ENCODE peak calls at places on chromosomes 16 and 17, in five cellular contexts. V, F, R, L and D are unnamed samples.

GRCh38 chr16:25925466-25925865 is 233.7 kb downstream of the HS3ST4 start:
- DNase-seq in F (no peak), R (no peak), V (no peak), L (no peak), D (no peak)

GRCh38 chr17:17783825-17784598 is 52.8 kb downstream of the SREBF1 start:
- DNase-seq in F (no peak), V (peak; percentile 71), R (no peak), L (no peak), D (no peak)

GRCh38 chr16:25110392-25110947 is 1.1 kb upstream of the LCMT1 start:
- DNase-seq in R (no peak), L (no peak), V (no peak), F (no peak), D (no peak)

GRCh38 chr17:4375039-4375748 is 8.7 kb upstream of the UBE2G1 start:
- DNase-seq in L (no peak), V (no peak), F (no peak), R (no peak), D (no peak)

GRCh38 chr17:42068979-42069378 is 18.6 kb upstream of the C17orf113 start:
- DNase-seq in V (no peak), F (no peak), R (no peak), L (no peak), D (no peak)

GRCh38 chr17:56896968-56897359 is 16.9 kb downstream of the TRIM25 start:
- DNase-seq in L (no peak), F (no peak), R (no peak), V (no peak), D (no peak)

GRCh38 chr17:32998111-32998892 is 6.7 kb downstream of the SPACA3 start:
- DNase-seq in L (peak; percentile 36), R (no peak), V (peak; percentile 86), F (peak; percentile 66), D (peak; percentile 69)

GRCh38 chr16:29877266-29877961 is 14.4 kb upstream of the CDIPT start:
- DNase-seq in L (peak; percentile 92), V (peak; percentile 64), F (peak; percentile 17), R (no peak), D (no peak)

GRCh38 chr17:5508855-5509254 is 22.5 kb downstream of the MIS12 start:
- DNase-seq in R (no peak), V (peak; percentile 38), L (no peak), F (peak; percentile 94), D (no peak)

GRCh38 chr17:41785876-41786226 is 660 bp downstream of the JUP start:
- DNase-seq in R (no peak), L (no peak), V (peak; percentile 35), F (no peak), D (no peak)

GRCh38 chr16:85750827-85751641 is at the start of gene C16orf74:
- DNase-seq in V (peak; percentile 79), R (no peak), L (no peak), F (no peak), D (peak; percentile 79)

GRCh38 chr17:81570896-81571453 is 18.8 kb upstream of the FAAP100 start:
- DNase-seq in V (no peak), F (no peak), R (no peak), L (no peak), D (no peak)

GRCh38 chr16:73086108-73086507 is 38.2 kb upstream of the ZFHX3 start:
- DNase-seq in F (no peak), R (no peak), V (no peak), L (no peak), D (no peak)

GRCh38 chr17:45006927-45007461 is 38.9 kb upstream of the C1QL1 start:
- DNase-seq in R (no peak), F (no peak), L (no peak), V (no peak), D (no peak)

GRCh38 chr16:30379165-30379783 is 3.1 kb downstream of the SEPTIN1 start:
- DNase-seq in R (no peak), L (no peak), V (no peak), F (no peak), D (no peak)

GRCh38 chr16:85220125-85220839 is 108.0 kb upstream of the CIBAR2 start:
- DNase-seq in V (no peak), F (peak; percentile 43), R (no peak), L (no peak), D (no peak)

GRCh38 chr16:67718668-67719047 is 458 bp downstream of the GFOD2 start:
- DNase-seq in R (no peak), V (no peak), L (no peak), F (no peak), D (peak; percentile 39)

GRCh38 chr16:66270333-66270927 is 96.1 kb upstream of the CDH5 start:
- DNase-seq in V (peak; percentile 80), L (peak; percentile 70), F (peak; percentile 55), R (no peak), D (peak; percentile 80)

GRCh38 chr17:62126292-62126691 is 61.2 kb upstream of the MED13 start:
- DNase-seq in F (no peak), L (no peak), V (no peak), R (no peak), D (no peak)

GRCh38 chr17:8125947-8126305 is 2.0 kb upstream of the HES7 start:
- DNase-seq in R (no peak), L (no peak), F (no peak), V (peak; percentile 44), D (no peak)

GRCh38 chr16:31853300-31853699 is 20.3 kb upstream of the ZNF267 start:
- DNase-seq in R (no peak), F (no peak), L (no peak), V (no peak), D (no peak)

GRCh38 chr17:63542942-63543821 is 7.1 kb upstream of the DCAF7 start:
- DNase-seq in L (no peak), V (no peak), F (no peak), R (no peak), D (peak; percentile 1)

GRCh38 chr16:51531271-51531670 is 380.2 kb upstream of the SALL1 start:
- DNase-seq in L (no peak), F (no peak), R (no peak), V (no peak), D (no peak)

GRCh38 chr16:3584412-3584811 is 7.2 kb upstream of the NLRC3 start:
- DNase-seq in R (no peak), V (no peak), F (no peak), L (no peak), D (no peak)

GRCh38 chr16:63315229-63315628 is 1279.0 kb upstream of the CDH8 start:
- DNase-seq in F (no peak), L (no peak), V (no peak), R (no peak), D (peak; percentile 24)

GRCh38 chr17:13885953-13886889 is 183.1 kb upstream of the COX10 start:
- DNase-seq in F (no peak), L (no peak), R (no peak), V (peak; percentile 49), D (no peak)

GRCh38 chr16:81442909-81443687 is 1.5 kb upstream of the CMIP start:
- DNase-seq in L (no peak), F (no peak), V (no peak), R (no peak), D (no peak)

GRCh38 chr17:75661531-75661930 is 5.4 kb downstream of the RECQL5 start:
- DNase-seq in F (no peak), V (no peak), L (no peak), R (no peak), D (no peak)

GRCh38 chr16:4244254-4244812 is 2.5 kb upstream of the SRL start:
- DNase-seq in V (peak; percentile 72), L (peak; percentile 57), R (no peak), F (no peak), D (no peak)

GRCh38 chr17:64635647-64636305 is 26.3 kb downstream of the SMURF2 start:
- DNase-seq in L (no peak), R (peak; percentile 63), V (no peak), F (no peak), D (no peak)

GRCh38 chr17:8375738-8376259 is 705 bp downstream of the KRABD2 start:
- DNase-seq in R (no peak), V (no peak), L (no peak), F (no peak), D (peak; percentile 28)

GRCh38 chr17:55763856-55764255 is 13.0 kb downstream of the PCTP start:
- DNase-seq in L (no peak), V (no peak), F (no peak), R (no peak), D (no peak)

GRCh38 chr16:89828199-89828869 is at the start of gene SPIRE2:
- DNase-seq in L (peak; percentile 63), F (peak; percentile 37), R (no peak), V (peak; percentile 94), D (peak; percentile 77)

GRCh38 chr16:86490859-86491642 is 19.3 kb upstream of the FOXF1 start:
- DNase-seq in F (no peak), R (no peak), V (no peak), L (no peak), D (no peak)

GRCh38 chr17:59845595-59846390 is 47.0 kb downstream of the TUBD1 start:
- DNase-seq in L (no peak), F (peak; percentile 75), V (no peak), R (no peak), D (no peak)

GRCh38 chr17:57366558-57367351 is 110.4 kb downstream of the MSI2 start:
- DNase-seq in R (no peak), V (no peak), F (no peak), L (no peak), D (no peak)

GRCh38 chr16:22386976-22387375 is 12.6 kb upstream of the CDR2 start:
- DNase-seq in L (no peak), V (no peak), R (peak; percentile 89), F (peak; percentile 87), D (no peak)

GRCh38 chr17:43118679-43119615 is 6.2 kb downstream of the BRCA1 start:
- DNase-seq in L (no peak), V (no peak), R (no peak), F (no peak), D (no peak)

GRCh38 chr16:85607796-85608514 is 5.2 kb upstream of the GSE1 start:
- DNase-seq in R (no peak), V (no peak), L (no peak), F (no peak), D (no peak)